ENCODE peak calls at places on chromosomes 5 and 9, in five cellular contexts. N is Peyer's patch, A is breast epithelium, D is GM12865, P is GM23338. F is an unnamed sample.

GRCh38 chr5:579746-580366 is 32.3 kb upstream of the CEP72 start:
- DNase-seq in N (peak; percentile 41), D (no peak), A (no peak), P (no peak), F (peak; percentile 0)

GRCh38 chr9:128987800-128988199 is 40.3 kb downstream of the NUP188 start:
- DNase-seq in D (no peak), P (no peak), A (no peak), N (no peak), F (no peak)

GRCh38 chr5:178895615-178896571 is at the start of gene ZFP2:
- DNase-seq in P (peak; percentile 89), A (peak; percentile 54), D (no peak), N (peak; percentile 79), F (peak; percentile 41)

GRCh38 chr5:78964889-78965288 is 20.2 kb downstream of the ARSB start:
- DNase-seq in P (peak; percentile 63), N (no peak), D (peak; percentile 60), A (no peak), F (no peak)

GRCh38 chr5:38289457-38289856 is 31.1 kb downstream of the EGFLAM start:
- DNase-seq in A (no peak), N (no peak), D (no peak), P (no peak), F (no peak)

GRCh38 chr9:99359336-99359735 is 137.3 kb downstream of the SEC61B start:
- DNase-seq in A (no peak), D (no peak), N (no peak), P (no peak), F (no peak)

GRCh38 chr9:129773262-129774048 is 20.6 kb upstream of the PTGES start:
- DNase-seq in A (peak; percentile 71), N (no peak), P (no peak), D (no peak), F (no peak)

GRCh38 chr9:92704528-92704927 is 34.6 kb upstream of the IPPK start:
- DNase-seq in A (no peak), P (no peak), D (no peak), N (no peak), F (no peak)

GRCh38 chr5:173642191-173642816 is 25.9 kb upstream of the BOD1 start:
- DNase-seq in N (no peak), P (no peak), A (no peak), D (no peak), F (no peak)

GRCh38 chr9:90964101-90965020 is 162.7 kb downstream of the SYK start:
- DNase-seq in N (no peak), D (peak; percentile 70), P (peak; percentile 35), A (no peak), F (no peak)

DNA sequence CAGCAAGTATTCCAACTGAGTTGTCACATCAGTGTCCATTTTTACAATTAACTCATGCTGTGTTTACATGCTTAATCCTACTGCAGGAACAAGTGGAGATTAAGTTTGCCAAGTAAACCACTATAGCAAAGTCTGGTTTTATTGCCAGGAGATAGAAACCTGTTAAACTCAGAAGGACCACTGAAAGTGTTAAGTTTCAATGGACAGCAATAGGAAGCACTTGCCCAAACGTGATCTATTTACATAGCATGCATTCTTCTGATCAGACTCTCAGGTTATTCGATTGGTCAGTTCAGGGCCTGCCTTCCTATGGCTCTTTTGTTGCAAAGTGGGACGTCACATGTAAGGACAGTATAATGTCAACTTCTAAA is 28.0 kb upstream of the IFNK start:
- DNase-seq in N (no peak), D (no peak), A (no peak), P (no peak), F (no peak)
- TF ChIP-seq CTCF in N (no peak), D (no peak), A (no peak), P (no peak), F (no peak)

DNA sequence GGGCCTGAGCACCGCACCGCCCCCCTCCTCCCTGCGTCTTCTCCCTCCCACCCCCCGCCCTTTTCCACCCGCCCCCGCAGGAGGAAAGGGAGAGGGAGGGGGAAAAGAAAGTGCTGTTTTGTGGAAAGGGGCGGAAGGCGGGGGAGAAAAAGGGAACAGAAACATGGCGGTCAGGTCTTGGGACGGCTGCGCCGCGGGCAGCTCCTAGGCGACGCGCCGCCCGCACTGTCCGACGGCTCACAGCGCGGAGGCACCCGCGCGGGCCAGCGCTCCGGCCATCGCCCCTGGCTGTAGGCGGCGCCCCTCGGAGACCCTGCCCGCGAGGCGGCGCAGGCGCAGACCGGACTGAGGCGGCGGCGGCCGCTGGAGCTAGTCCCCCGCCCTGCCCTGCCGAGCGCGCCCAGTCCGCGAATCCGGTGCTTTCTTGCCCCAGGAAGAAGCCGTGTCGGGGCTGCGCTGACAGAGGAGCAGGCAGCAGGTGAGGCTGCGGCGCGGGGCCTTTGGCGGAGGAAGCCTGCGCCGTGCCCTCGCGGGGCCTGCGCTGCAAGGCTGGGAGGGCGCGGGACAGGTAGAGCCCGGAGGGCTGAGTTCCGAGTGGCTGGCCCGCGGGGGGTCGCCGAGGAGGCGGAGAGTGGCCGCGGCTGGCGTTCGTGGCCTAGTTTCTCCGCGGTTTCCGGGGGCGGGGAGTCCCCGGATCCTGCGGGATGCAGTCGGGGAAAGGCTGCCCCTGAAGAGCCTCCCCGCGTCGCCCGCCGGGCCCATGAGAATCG is at the start of gene DENND4C:
- DNase-seq in D (peak; percentile 94), P (peak; percentile 93), A (peak; percentile 82), N (peak; percentile 91), F (peak; percentile 76)
- TF ChIP-seq CTCF in D (no peak), P (no peak), A (no peak), N (no peak), F (no peak)

GRCh38 chr5:110726249-110727024 is at the start of gene TMEM232:
- DNase-seq in A (peak; percentile 55), N (peak; percentile 70), D (no peak), P (peak; percentile 96), F (peak; percentile 28)

GRCh38 chr5:110727025-110727314 is 499 bp upstream of the TMEM232 start:
- DNase-seq in P (peak; percentile 37), A (no peak), N (no peak), D (no peak), F (no peak)
- TF ChIP-seq CTCF in P (peak; percentile 45), A (no peak), N (no peak), D (no peak), F (no peak)

GRCh38 chr5:42749020-42749419 is 7.6 kb upstream of the CCDC152 start:
- DNase-seq in N (no peak), D (no peak), P (no peak), A (no peak), F (no peak)

GRCh38 chr5:42745856-42746255 is 10.8 kb upstream of the CCDC152 start:
- DNase-seq in D (no peak), N (no peak), A (no peak), P (no peak), F (no peak)

GRCh38 chr5:42740920-42741319 is 15.7 kb upstream of the CCDC152 start:
- DNase-seq in A (no peak), D (no peak), P (no peak), N (no peak), F (no peak)

GRCh38 chr5:42750507-42750906 is 6.1 kb upstream of the CCDC152 start:
- DNase-seq in N (no peak), A (no peak), D (no peak), P (no peak), F (no peak)

DNA sequence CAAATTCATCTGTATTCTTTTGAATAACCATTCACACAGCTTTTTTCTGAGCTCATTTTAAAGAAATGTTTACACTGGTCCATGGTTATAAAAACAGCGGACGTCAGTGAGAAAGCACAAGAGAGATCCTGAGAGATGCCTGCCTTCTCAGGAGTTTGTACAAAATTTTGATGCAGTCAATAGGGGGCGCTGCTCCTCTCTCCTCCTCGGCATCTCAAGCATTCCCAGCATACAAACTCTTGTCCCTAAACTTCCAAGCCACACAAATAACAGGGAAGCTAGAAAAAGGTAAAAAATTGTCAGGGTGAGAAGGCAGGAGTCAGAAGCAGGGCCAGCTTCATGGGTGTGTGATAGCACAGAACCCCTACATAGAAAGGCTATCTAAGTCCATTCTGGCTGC is 11.2 kb upstream of the CCDC152 start:
- DNase-seq in D (no peak), N (no peak), A (no peak), P (peak; percentile 86), F (no peak)
- TF ChIP-seq CTCF in D (peak; percentile 39), N (no peak), A (no peak), P (peak; percentile 91), F (no peak)

DNA sequence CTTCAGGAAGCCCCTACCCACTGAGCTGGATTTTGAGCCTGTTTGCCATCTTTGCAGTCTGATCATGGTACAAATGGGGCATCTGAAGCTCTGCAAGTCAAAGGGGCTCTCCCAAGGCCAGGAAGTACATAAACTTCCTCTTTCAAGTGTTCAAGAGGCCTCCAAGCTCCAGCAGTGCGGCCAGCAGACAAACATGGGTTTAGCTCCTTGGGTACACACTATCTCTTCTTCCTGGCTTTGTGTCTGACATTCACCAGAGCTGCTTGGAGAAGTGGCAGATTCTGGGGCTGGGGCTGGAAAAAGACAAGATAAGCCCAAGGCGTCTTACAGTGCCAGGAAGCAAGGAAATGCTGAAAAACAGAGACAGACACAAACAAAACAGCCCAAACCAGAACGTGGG is 34.1 kb downstream of the LAMC3 start:
- DNase-seq in N (no peak), P (no peak), A (no peak), D (peak; percentile 48), F (peak; percentile 27)
- TF ChIP-seq CTCF in N (no peak), P (no peak), A (no peak), D (no peak), F (no peak)

DNA sequence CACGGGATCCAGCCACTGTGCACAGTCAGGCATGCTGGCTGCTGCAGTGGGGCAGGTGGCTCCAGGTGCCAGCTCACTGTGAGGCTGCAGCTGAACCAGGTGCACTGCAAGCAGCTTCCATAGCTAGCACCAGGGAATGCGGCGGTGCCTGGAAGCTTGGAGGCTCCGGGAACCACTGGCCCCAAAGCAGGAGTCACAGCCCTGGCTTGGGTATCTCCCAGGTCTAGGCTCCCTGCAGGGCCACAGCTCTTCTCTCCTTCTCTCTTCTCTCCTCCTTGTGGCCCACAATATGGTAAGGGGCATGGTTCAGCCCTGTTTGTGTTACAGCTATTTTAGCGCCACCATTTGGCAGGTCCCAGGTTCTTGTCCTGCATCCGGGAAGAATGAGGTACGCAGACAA is 6.7 kb upstream of the MTMR12 start:
- DNase-seq in A (no peak), P (peak; percentile 75), N (no peak), D (no peak), F (no peak)
- TF ChIP-seq CTCF in A (no peak), P (peak; percentile 53), N (no peak), D (no peak), F (no peak)

GRCh38 chr5:137220523-137220927 is 278.6 kb downstream of the SPOCK1 start:
- DNase-seq in N (no peak), D (peak; percentile 43), A (no peak), P (peak; percentile 76), F (no peak)
- TF ChIP-seq CTCF in N (no peak), D (peak; percentile 49), A (no peak), P (peak; percentile 61), F (no peak)

GRCh38 chr9:5719546-5719945 is 90.6 kb downstream of the RIC1 start:
- DNase-seq in P (no peak), N (no peak), D (no peak), A (no peak), F (no peak)

GRCh38 chr9:5712651-5713360 is 83.9 kb downstream of the RIC1 start:
- DNase-seq in D (no peak), A (no peak), N (no peak), P (no peak), F (no peak)

GRCh38 chr9:5718296-5719032 is 89.6 kb downstream of the RIC1 start:
- DNase-seq in D (no peak), P (no peak), A (no peak), N (no peak), F (no peak)

GRCh38 chr9:5715548-5716127 is 86.7 kb downstream of the RIC1 start:
- DNase-seq in D (no peak), N (no peak), P (no peak), A (no peak), F (no peak)

GRCh38 chr9:5714501-5715401 is 85.8 kb downstream of the RIC1 start:
- DNase-seq in N (no peak), D (peak; percentile 8), P (peak; percentile 67), A (no peak), F (no peak)
- TF ChIP-seq CTCF in N (no peak), D (peak; percentile 24), P (peak; percentile 60), A (no peak), F (no peak)